ENCODE peak calls at places on chromosomes 6 and 20, in eight cellular contexts. I is AG04450; P is A172; R is stimulated activated CD4-positive, alpha-beta T cell treated with anti-CD3 and anti-CD28 coated beads, TNF-alpha, amount 100 ng/mL, for 1 hour; Z is NCI-H1092; L is stimulated activated CD8-positive, alpha-beta memory T cell treated with anti-CD3 and anti-CD28 coated beads, Interleukin-4, amount 100 ng/mL, for 48 hours; H is NCI-H460; C is PC-9. K is an unnamed sample.

GRCh38 chr6:86412063-86412462 is 525.3 kb upstream of the HTR1E start:
- DNase-seq in L (no peak), Z (no peak), R (no peak), H (no peak), I (no peak), C (no peak), P (no peak), K (no peak)

GRCh38 chr6:167047554-167047953 is 48.4 kb downstream of the CEP43 start:
- DNase-seq in L (peak), Z (no peak), R (no peak), P (no peak), C (no peak), H (no peak), I (no peak), K (no peak)

GRCh38 chr6:110543106-110543505 is 66.7 kb upstream of the SLC22A16 start:
- DNase-seq in L (no peak), C (peak), P (no peak), R (no peak), I (no peak), H (no peak), Z (no peak), K (peak)

GRCh38 chr6:166222631-166223030 is 55.0 kb upstream of the TBXT start:
- DNase-seq in Z (no peak), L (no peak), R (no peak), P (no peak), C (no peak), I (no peak), H (no peak), K (no peak)

GRCh38 chr6:134593442-134593841 is 275.5 kb upstream of the SGK1 start:
- DNase-seq in C (no peak), H (no peak), R (no peak), P (no peak), I (no peak), L (no peak), Z (no peak), K (no peak)

GRCh38 chr20:36628076-36628475 is 17.9 kb downstream of the SLA2 start:
- DNase-seq in L (no peak), R (no peak), I (no peak), Z (no peak), C (no peak), H (no peak), P (no peak), K (no peak)

GRCh38 chr6:122416825-122417224 is 17.4 kb downstream of the HSF2 start:
- DNase-seq in H (no peak), C (no peak), L (no peak), Z (no peak), I (no peak), R (no peak), P (no peak), K (no peak)

GRCh38 chr6:37131104-37131959 is 38.6 kb upstream of the PIM1 start:
- DNase-seq in I (no peak), L (no peak), P (peak), R (no peak), H (no peak), C (peak), Z (peak), K (no peak)

GRCh38 chr20:14445310-14445709 is 107.9 kb upstream of the FLRT3 start:
- DNase-seq in H (no peak), R (no peak), I (peak), C (no peak), P (peak), Z (no peak), L (no peak), K (peak)

GRCh38 chr6:5072440-5072839 is 12.7 kb upstream of the PPP1R3G start:
- DNase-seq in L (no peak), C (no peak), Z (no peak), P (no peak), R (no peak), H (no peak), I (no peak), K (no peak)

GRCh38 chr20:53736757-53737403 is 143.2 kb upstream of the ZNF217 start:
- DNase-seq in Z (no peak), P (no peak), I (no peak), C (no peak), H (no peak), L (no peak), R (no peak), K (no peak)

GRCh38 chr6:166360243-166361079 is 18.1 kb upstream of the SFT2D1 start:
- DNase-seq in Z (no peak), L (no peak), H (peak), P (no peak), C (no peak), R (no peak), I (no peak), K (no peak)

GRCh38 chr6:42091718-42092023 is 41.3 kb downstream of the TAF8 start:
- DNase-seq in P (no peak), H (no peak), I (no peak), C (peak), L (no peak), Z (no peak), R (no peak), K (no peak)

GRCh38 chr20:47620808-47621805 is 119.4 kb downstream of the NCOA3 start:
- DNase-seq in Z (peak), C (peak), R (no peak), L (no peak), H (peak), P (peak), I (peak), K (no peak)

GRCh38 chr6:73704260-73704659 is 8.3 kb downstream of the CD109 start:
- DNase-seq in C (peak), H (peak), P (peak), R (no peak), L (peak), I (peak), Z (no peak), K (peak)

GRCh38 chr6:118810420-118811027 is 83.4 kb upstream of the ASF1A start:
- DNase-seq in H (no peak), R (peak), L (peak), Z (no peak), I (no peak), C (no peak), P (no peak), K (no peak)

GRCh38 chr6:47520282-47520681 is 42.7 kb downstream of the CD2AP start:
- DNase-seq in P (no peak), R (no peak), Z (no peak), H (no peak), L (no peak), I (no peak), C (no peak), K (no peak)

GRCh38 chr6:132400641-132401119 is 595 bp downstream of the MOXD1 start:
- DNase-seq in R (no peak), C (no peak), I (no peak), H (no peak), L (no peak), Z (no peak), P (no peak), K (no peak)

GRCh38 chr6:10644225-10644624 is 50.2 kb downstream of the C6orf52 start:
- DNase-seq in P (no peak), Z (no peak), R (no peak), I (no peak), L (no peak), H (no peak), C (no peak), K (no peak)

GRCh38 chr6:2157441-2158127 is 87.8 kb downstream of the GMDS start:
- DNase-seq in R (no peak), L (no peak), P (no peak), Z (no peak), I (peak), H (no peak), C (no peak), K (no peak)

GRCh38 chr6:144149894-144150672 is at the start of gene STX11:
- DNase-seq in H (peak), C (peak), I (no peak), L (peak), R (peak), P (peak), Z (no peak), K (no peak)

GRCh38 chr6:11278207-11278559 is 45.7 kb upstream of the NEDD9 start:
- DNase-seq in Z (no peak), C (no peak), P (no peak), I (no peak), R (no peak), H (no peak), L (peak), K (no peak)

GRCh38 chr20:36624925-36625324 is 19.3 kb downstream of the RAB5IF start:
- DNase-seq in R (no peak), I (no peak), L (no peak), P (no peak), C (no peak), H (no peak), Z (no peak), K (no peak)

GRCh38 chr6:79115557-79115956 is 37.5 kb upstream of the PHIP start:
- DNase-seq in Z (no peak), L (no peak), C (no peak), P (no peak), R (no peak), I (no peak), H (no peak), K (no peak)

GRCh38 chr6:169415179-169415578 is 161.5 kb upstream of the THBS2 start:
- DNase-seq in R (no peak), C (no peak), I (no peak), Z (no peak), P (no peak), H (no peak), L (no peak), K (no peak)

GRCh38 chr6:101290346-101290745 is 103.2 kb upstream of the GRIK2 start:
- DNase-seq in P (no peak), L (no peak), I (no peak), C (no peak), Z (no peak), H (no peak), R (no peak), K (no peak)

GRCh38 chr6:16319813-16320532 is 81.6 kb downstream of the GMPR start:
- DNase-seq in R (peak), L (peak), Z (no peak), I (peak), C (peak), P (peak), H (no peak), K (no peak)

GRCh38 chr20:48404598-48404997 is 423.2 kb downstream of the PREX1 start:
- DNase-seq in Z (no peak), H (no peak), I (no peak), P (no peak), C (peak), R (no peak), L (no peak), K (no peak)

GRCh38 chr20:13034115-13034514 is 25.3 kb downstream of the SPTLC3 start:
- DNase-seq in C (no peak), P (no peak), I (no peak), H (no peak), L (no peak), R (no peak), Z (no peak), K (no peak)

GRCh38 chr20:25249198-25249931 is 1.5 kb downstream of the PYGB start:
- DNase-seq in C (no peak), P (no peak), L (no peak), I (no peak), R (no peak), Z (no peak), H (no peak), K (no peak)

GRCh38 chr6:105359419-105360366 is 43.2 kb downstream of the PREP start:
- DNase-seq in C (peak), H (peak), I (peak), L (no peak), Z (no peak), P (peak), R (no peak), K (peak)

GRCh38 chr20:32820000-32820697 is 395 bp downstream of the MAPRE1 start:
- DNase-seq in H (peak), R (peak), I (no peak), Z (peak), L (peak), C (no peak), P (no peak), K (no peak)

GRCh38 chr20:57383447-57384347 is 7.5 kb upstream of the RBM38 start:
- DNase-seq in I (no peak), R (no peak), Z (no peak), C (no peak), L (no peak), H (no peak), P (no peak), K (no peak)

GRCh38 chr20:556984-557383 is 13.4 kb upstream of the CSNK2A1 start:
- DNase-seq in P (no peak), Z (no peak), I (no peak), C (no peak), R (no peak), H (no peak), L (peak), K (no peak)

GRCh38 chr20:25032065-25032477 is 25.9 kb downstream of the ACSS1 start:
- DNase-seq in C (no peak), R (no peak), I (no peak), H (no peak), Z (no peak), L (no peak), P (no peak), K (no peak)

GRCh38 chr6:108666656-108667260 is 106.0 kb downstream of the FOXO3 start:
- DNase-seq in Z (no peak), P (no peak), I (no peak), C (no peak), L (no peak), R (no peak), H (no peak), K (no peak)

GRCh38 chr6:109793793-109794192 is 102.7 kb downstream of the FIG4 start:
- DNase-seq in I (peak), H (peak), C (peak), R (no peak), L (no peak), P (peak), Z (no peak), K (peak)

GRCh38 chr6:30543824-30544223 is 12.5 kb downstream of the GNL1 start:
- DNase-seq in I (no peak), L (no peak), R (no peak), H (no peak), C (no peak), P (no peak), Z (no peak), K (no peak)

GRCh38 chr6:21559238-21559637 is 34.3 kb upstream of the SOX4 start:
- DNase-seq in I (no peak), L (no peak), Z (no peak), R (no peak), C (no peak), P (no peak), H (no peak), K (no peak)

GRCh38 chr6:70166088-70166958 is 136.6 kb downstream of the COL9A1 start:
- DNase-seq in L (peak), H (peak), R (no peak), I (peak), P (peak), C (peak), Z (no peak), K (no peak)